ENCODE peak calls at places on chromosomes 12 and 14, in nine cellular contexts. N is mucosa of descending colon, E is type B pancreatic cell, Z is EL, R is right cardiac atrium, S is fibroblast of villous mesenchyme, B is PC-9, K is pulmonary artery endothelial cell, V is posterior cingulate gyrus. Y is an unnamed sample.
A peak's percentile ranks its signal among the peaks of the same experiment; 100 is the strongest.

GRCh38 chr14:94617366-94617941 is 5.3 kb downstream of the SERPINA3 start:
- DNase-seq in N (no peak), R (no peak), K (no peak), E (no peak), Z (no peak), V (no peak), B (no peak), S (no peak), Y (no peak)

GRCh38 chr12:8664228-8664963 is 1.8 kb upstream of the MFAP5 start:
- DNase-seq in Z (no peak), K (no peak), R (peak; percentile 93), B (no peak), E (no peak), V (no peak), N (no peak), S (no peak), Y (no peak)

GRCh38 chr14:68972507-68973272 is 6.4 kb downstream of the ACTN1 start:
- DNase-seq in S (peak; percentile 81), B (no peak), Z (peak; percentile 33), K (no peak), E (no peak), N (no peak), R (no peak), V (no peak), Y (no peak)

GRCh38 chr14:72839351-72839750 is 54.5 kb downstream of the DPF3 start:
- DNase-seq in Z (no peak), E (no peak), N (no peak), K (no peak), B (no peak), R (no peak), V (no peak), S (no peak), Y (no peak)

GRCh38 chr14:22918519-22918808 is 485 bp downstream of the RBM23 start:
- DNase-seq in E (no peak), N (no peak), R (no peak), Z (no peak), V (no peak), B (no peak), S (no peak), K (no peak), Y (no peak)

GRCh38 chr12:1656894-1657293 is 27.9 kb downstream of the WNT5B start:
- DNase-seq in N (no peak), E (no peak), R (peak; percentile 75), B (no peak), Z (no peak), V (no peak), K (no peak), S (no peak), Y (no peak)

GRCh38 chr14:100816950-100817901 is 8.7 kb upstream of the MEG3 start:
- DNase-seq in K (no peak), S (no peak), N (no peak), Z (no peak), B (no peak), E (no peak), R (peak; percentile 21), V (no peak), Y (no peak)

GRCh38 chr12:92571844-92572543 is 130.8 kb upstream of the PLEKHG7 start:
- DNase-seq in V (no peak), E (no peak), Z (no peak), S (no peak), R (peak; percentile 33), B (no peak), K (no peak), N (no peak), Y (no peak)

GRCh38 chr14:99774204-99774497 is 19.1 kb upstream of the EML1 start:
- DNase-seq in V (no peak), K (no peak), S (no peak), Z (no peak), B (no peak), E (no peak), N (no peak), R (no peak), Y (no peak)

GRCh38 chr14:105116451-105117256 is 51.4 kb upstream of the GPR132 start:
- DNase-seq in E (peak; percentile 39), Z (no peak), S (no peak), B (no peak), R (no peak), N (no peak), V (no peak), K (no peak), Y (no peak)

GRCh38 chr12:34218193-34219045 is 196.1 kb downstream of the ALG10 start:
- DNase-seq in R (peak; percentile 77), S (peak; percentile 51), V (peak; percentile 72), B (peak; percentile 73), E (no peak), Z (peak; percentile 33), K (peak; percentile 19), N (no peak), Y (peak; percentile 53)

GRCh38 chr12:124507188-124508109 is 60.0 kb downstream of the NCOR2 start:
- DNase-seq in V (no peak), K (no peak), E (no peak), B (no peak), S (peak; percentile 98), Z (peak; percentile 49), N (no peak), R (peak; percentile 66), Y (no peak)

GRCh38 chr12:9106067-9106466 is 9.7 kb downstream of the A2M start:
- DNase-seq in V (no peak), B (no peak), N (no peak), R (no peak), K (no peak), Z (no peak), S (no peak), E (no peak), Y (no peak)

GRCh38 chr14:95497561-95498011 is 18.9 kb downstream of the SYNE3 start:
- DNase-seq in E (no peak), S (peak; percentile 75), Z (no peak), B (no peak), N (no peak), K (no peak), V (no peak), R (peak; percentile 22), Y (no peak)

GRCh38 chr12:109621864-109622485 is 48.4 kb downstream of the MVK start:
- DNase-seq in K (no peak), V (no peak), N (no peak), E (no peak), R (no peak), S (no peak), B (no peak), Z (no peak), Y (no peak)